ENCODE peak calls at places on chromosomes 16 and 17, in six cellular contexts. One of them, this sample, is unnamed.

GRCh38 chr16:86768999-86769398 is 190.7 kb downstream of the FOXL1 start:
- DNase-seq in stomach: peak
- DNase-seq in NCI-H2107: no peak
- DNase-seq in GM10248: no peak
- DNase-seq in EL: peak
- DNase-seq in activated T-cell treated with anti-CD3 and anti-CD28 coated beads, Interleukin-2, amount 50 U/mL, for 1 hour: no peak
- DNase-seq in this sample: peak

GRCh38 chr17:59751955-59752413 is 44.5 kb downstream of the VMP1 start:
- DNase-seq in stomach: no peak
- DNase-seq in NCI-H2107: no peak
- DNase-seq in GM10248: peak
- DNase-seq in EL: no peak
- DNase-seq in activated T-cell treated with anti-CD3 and anti-CD28 coated beads, Interleukin-2, amount 50 U/mL, for 1 hour: no peak
- DNase-seq in this sample: peak

GRCh38 chr17:13209091-13209490 is 191.3 kb upstream of the ELAC2 start:
- DNase-seq in stomach: no peak
- DNase-seq in NCI-H2107: no peak
- DNase-seq in GM10248: no peak
- DNase-seq in EL: peak
- DNase-seq in activated T-cell treated with anti-CD3 and anti-CD28 coated beads, Interleukin-2, amount 50 U/mL, for 1 hour: no peak
- DNase-seq in this sample: no peak

GRCh38 chr17:9473716-9474115 is 101.9 kb downstream of the STX8 start:
- DNase-seq in stomach: no peak
- DNase-seq in NCI-H2107: no peak
- DNase-seq in GM10248: no peak
- DNase-seq in EL: peak
- DNase-seq in activated T-cell treated with anti-CD3 and anti-CD28 coated beads, Interleukin-2, amount 50 U/mL, for 1 hour: no peak
- DNase-seq in this sample: no peak

GRCh38 chr17:51764387-51764971 is 394.0 kb downstream of the CA10 start:
- DNase-seq in stomach: peak
- DNase-seq in NCI-H2107: peak
- DNase-seq in GM10248: peak
- DNase-seq in EL: peak
- DNase-seq in activated T-cell treated with anti-CD3 and anti-CD28 coated beads, Interleukin-2, amount 50 U/mL, for 1 hour: peak
- DNase-seq in this sample: peak

GRCh38 chr17:78042542-78042941 is 84.0 kb downstream of the TNRC6C start:
- DNase-seq in stomach: no peak
- DNase-seq in NCI-H2107: no peak
- DNase-seq in GM10248: no peak
- DNase-seq in EL: no peak
- DNase-seq in activated T-cell treated with anti-CD3 and anti-CD28 coated beads, Interleukin-2, amount 50 U/mL, for 1 hour: no peak
- DNase-seq in this sample: no peak

GRCh38 chr17:34371405-34371804 is 8.4 kb upstream of the CCL1 start:
- DNase-seq in stomach: no peak
- DNase-seq in NCI-H2107: no peak
- DNase-seq in GM10248: no peak
- DNase-seq in EL: no peak
- DNase-seq in activated T-cell treated with anti-CD3 and anti-CD28 coated beads, Interleukin-2, amount 50 U/mL, for 1 hour: no peak
- DNase-seq in this sample: no peak

GRCh38 chr17:28548417-28549130 is 3.9 kb downstream of the UNC119 start:
- DNase-seq in stomach: no peak
- DNase-seq in NCI-H2107: no peak
- DNase-seq in GM10248: no peak
- DNase-seq in EL: no peak
- DNase-seq in activated T-cell treated with anti-CD3 and anti-CD28 coated beads, Interleukin-2, amount 50 U/mL, for 1 hour: no peak
- DNase-seq in this sample: no peak

GRCh38 chr17:17824780-17825614 is 11.8 kb downstream of the SREBF1 start:
- DNase-seq in stomach: no peak
- DNase-seq in NCI-H2107: no peak
- DNase-seq in GM10248: no peak
- DNase-seq in EL: no peak
- DNase-seq in activated T-cell treated with anti-CD3 and anti-CD28 coated beads, Interleukin-2, amount 50 U/mL, for 1 hour: no peak
- DNase-seq in this sample: no peak

GRCh38 chr17:9802701-9803100 is 11.3 kb upstream of the DHRS7C start:
- DNase-seq in stomach: no peak
- DNase-seq in NCI-H2107: no peak
- DNase-seq in GM10248: no peak
- DNase-seq in EL: peak
- DNase-seq in activated T-cell treated with anti-CD3 and anti-CD28 coated beads, Interleukin-2, amount 50 U/mL, for 1 hour: no peak
- DNase-seq in this sample: no peak

GRCh38 chr17:57541472-57542394 is 203.4 kb downstream of the CCDC182 start:
- DNase-seq in stomach: no peak
- DNase-seq in NCI-H2107: no peak
- DNase-seq in GM10248: no peak
- DNase-seq in EL: peak
- DNase-seq in activated T-cell treated with anti-CD3 and anti-CD28 coated beads, Interleukin-2, amount 50 U/mL, for 1 hour: no peak
- DNase-seq in this sample: no peak

GRCh38 chr16:21950782-21951521 is 2.2 kb upstream of the UQCRC2 start:
- DNase-seq in stomach: no peak
- DNase-seq in NCI-H2107: no peak
- DNase-seq in GM10248: peak
- DNase-seq in EL: peak
- DNase-seq in activated T-cell treated with anti-CD3 and anti-CD28 coated beads, Interleukin-2, amount 50 U/mL, for 1 hour: no peak
- DNase-seq in this sample: peak

GRCh38 chr16:27639588-27640276 is 89.8 kb downstream of the KATNIP start:
- DNase-seq in stomach: no peak
- DNase-seq in NCI-H2107: peak
- DNase-seq in GM10248: peak
- DNase-seq in EL: peak
- DNase-seq in activated T-cell treated with anti-CD3 and anti-CD28 coated beads, Interleukin-2, amount 50 U/mL, for 1 hour: no peak
- DNase-seq in this sample: peak

GRCh38 chr17:60463157-60463820 is 41.0 kb downstream of the CHCT1 start:
- DNase-seq in stomach: no peak
- DNase-seq in NCI-H2107: no peak
- DNase-seq in GM10248: no peak
- DNase-seq in EL: no peak
- DNase-seq in activated T-cell treated with anti-CD3 and anti-CD28 coated beads, Interleukin-2, amount 50 U/mL, for 1 hour: no peak
- DNase-seq in this sample: no peak

GRCh38 chr17:74309902-74310301 is 16.1 kb upstream of the KIF19 start:
- DNase-seq in stomach: no peak
- DNase-seq in NCI-H2107: no peak
- DNase-seq in GM10248: no peak
- DNase-seq in EL: no peak
- DNase-seq in activated T-cell treated with anti-CD3 and anti-CD28 coated beads, Interleukin-2, amount 50 U/mL, for 1 hour: no peak
- DNase-seq in this sample: no peak

GRCh38 chr16:27383511-27384243 is 18.3 kb upstream of the IL21R start:
- DNase-seq in stomach: no peak
- DNase-seq in NCI-H2107: no peak
- DNase-seq in GM10248: no peak
- DNase-seq in EL: no peak
- DNase-seq in activated T-cell treated with anti-CD3 and anti-CD28 coated beads, Interleukin-2, amount 50 U/mL, for 1 hour: no peak
- DNase-seq in this sample: no peak

GRCh38 chr17:6427284-6427781 is 7.6 kb downstream of the AIPL1 start:
- DNase-seq in stomach: no peak
- DNase-seq in NCI-H2107: no peak
- DNase-seq in GM10248: peak
- DNase-seq in EL: peak
- DNase-seq in activated T-cell treated with anti-CD3 and anti-CD28 coated beads, Interleukin-2, amount 50 U/mL, for 1 hour: no peak
- DNase-seq in this sample: peak